ENCODE peak calls at places on chromosome 6, in eight cellular contexts. I is NCI-H1105, W is iPS-NIHi11, T is DMS79, G is T follicular helper cell, E is AG09319, R is SK-MEL-5, P is cerebellum. C is an unnamed sample.

GRCh38 chr6:147016440-147016839 is 187.8 kb upstream of the STXBP5 start:
- DNase-seq in G (no peak), R (no peak), W (no peak), I (no peak), E (no peak), P (no peak), T (no peak), C (no peak)

GRCh38 chr6:1596088-1596852 is 13.4 kb upstream of the FOXC1 start:
- DNase-seq in P (peak), T (peak), I (peak), G (peak), R (peak), E (no peak), W (peak), C (no peak)

GRCh38 chr6:3308106-3308505 is 49.4 kb downstream of the PSMG4 start:
- DNase-seq in E (no peak), W (no peak), T (no peak), R (no peak), G (no peak), P (no peak), I (no peak), C (no peak)

GRCh38 chr6:47300417-47300816 is 9.3 kb downstream of the TNFRSF21 start:
- DNase-seq in W (no peak), E (no peak), G (no peak), P (no peak), I (no peak), R (no peak), T (no peak), C (no peak)

GRCh38 chr6:22079788-22080187 is 217.0 kb downstream of the PRL start:
- DNase-seq in W (no peak), G (no peak), I (no peak), P (no peak), R (peak), T (no peak), E (no peak), C (peak)

GRCh38 chr6:21244897-21245470 is 348.6 kb upstream of the SOX4 start:
- DNase-seq in G (no peak), I (no peak), P (no peak), T (no peak), W (no peak), R (no peak), E (no peak), C (no peak)

GRCh38 chr6:150620244-150620643 is 20.6 kb downstream of the PLEKHG1 start:
- DNase-seq in E (no peak), P (no peak), T (no peak), R (no peak), W (no peak), G (no peak), I (no peak), C (no peak)

GRCh38 chr6:106883808-106884262 is 90.7 kb downstream of the CD24 start:
- DNase-seq in E (no peak), R (peak), P (no peak), T (no peak), I (peak), G (no peak), W (no peak), C (no peak)

C was measured in COLO829.